ENCODE peak calls at places on chromosome 12, in eight cellular contexts. S, V, W, L, I, Z, E and T are unnamed samples.

GRCh38 chr12:118337194-118337838 is 35.4 kb downstream of the TAOK3 start:
- DNase-seq in S (no peak), W (no peak), L (no peak), V (no peak), E (no peak), I (no peak), Z (peak; percentile 81), T (no peak)

GRCh38 chr12:103547929-103548328 is 39.1 kb upstream of the STAB2 start:
- DNase-seq in Z (no peak), E (no peak), S (no peak), V (no peak), W (no peak), L (no peak), I (no peak), T (no peak)

GRCh38 chr12:51324953-51325352 is 979 bp upstream of the BIN2 start:
- DNase-seq in S (no peak), Z (no peak), W (no peak), V (no peak), E (no peak), I (no peak), L (no peak), T (peak; percentile 35)

GRCh38 chr12:13692332-13692731 is 289.1 kb downstream of the GRIN2B start:
- DNase-seq in E (no peak), I (no peak), S (no peak), W (no peak), L (no peak), Z (no peak), V (no peak), T (no peak)

GRCh38 chr12:18428416-18428815 is 167.1 kb downstream of the PIK3C2G start:
- DNase-seq in I (no peak), S (no peak), V (no peak), E (no peak), Z (no peak), L (no peak), W (no peak), T (peak; percentile 48)

GRCh38 chr12:43312991-43313505 is 239.0 kb downstream of the ADAMTS20 start:
- DNase-seq in V (no peak), Z (no peak), W (no peak), S (no peak), L (no peak), E (no peak), I (no peak), T (no peak)

GRCh38 chr12:115408642-115409041 is 724.7 kb upstream of the TBX3 start:
- DNase-seq in E (no peak), S (no peak), Z (no peak), L (no peak), W (no peak), V (no peak), I (no peak), T (no peak)

GRCh38 chr12:92396647-92397258 is 251.1 kb upstream of the BTG1 start:
- DNase-seq in V (no peak), S (no peak), I (no peak), L (no peak), E (no peak), Z (peak; percentile 58), W (no peak), T (peak; percentile 96)

GRCh38 chr12:71566655-71567054 is 97.0 kb downstream of the ZFC3H1 start:
- DNase-seq in Z (no peak), S (no peak), L (no peak), W (no peak), I (no peak), E (no peak), V (no peak), T (no peak)

GRCh38 chr12:92604786-92605185 is 98.0 kb upstream of the PLEKHG7 start:
- DNase-seq in S (no peak), W (no peak), Z (no peak), L (no peak), V (no peak), I (no peak), E (no peak), T (no peak)

GRCh38 chr12:16950041-16950677 is 344.2 kb upstream of the LMO3 start:
- DNase-seq in I (no peak), S (no peak), L (no peak), E (no peak), W (no peak), Z (no peak), V (peak; percentile 36), T (no peak)

GRCh38 chr12:92488735-92489134 is 214.1 kb upstream of the PLEKHG7 start:
- DNase-seq in E (no peak), I (no peak), S (no peak), W (no peak), V (no peak), L (no peak), Z (no peak), T (no peak)

GRCh38 chr12:104456417-104456949 is at the start of gene CHST11:
- DNase-seq in V (peak; percentile 92), I (peak; percentile 86), E (peak; percentile 78), W (peak; percentile 48), L (peak; percentile 96), Z (peak; percentile 79), S (peak; percentile 79), T (peak; percentile 68)

GRCh38 chr12:54933381-54933780 is 51.2 kb downstream of the TESPA1 start:
- DNase-seq in E (no peak), I (no peak), Z (peak; percentile 20), S (no peak), W (no peak), V (no peak), L (no peak), T (peak; percentile 90)

GRCh38 chr12:93645702-93646101 is 31.5 kb upstream of the CRADD start:
- DNase-seq in I (no peak), Z (peak; percentile 71), S (no peak), E (no peak), W (no peak), L (no peak), V (no peak), T (peak; percentile 46)

GRCh38 chr12:78338054-78338785 is 507.5 kb downstream of the NAV3 start:
- DNase-seq in L (no peak), Z (no peak), I (no peak), S (no peak), E (no peak), V (no peak), W (no peak), T (no peak)

GRCh38 chr12:22477166-22477893 is 67.0 kb downstream of the C2CD5 start:
- DNase-seq in L (no peak), V (no peak), Z (peak; percentile 85), S (no peak), I (no peak), W (no peak), E (no peak), T (peak; percentile 9)

DNA sequence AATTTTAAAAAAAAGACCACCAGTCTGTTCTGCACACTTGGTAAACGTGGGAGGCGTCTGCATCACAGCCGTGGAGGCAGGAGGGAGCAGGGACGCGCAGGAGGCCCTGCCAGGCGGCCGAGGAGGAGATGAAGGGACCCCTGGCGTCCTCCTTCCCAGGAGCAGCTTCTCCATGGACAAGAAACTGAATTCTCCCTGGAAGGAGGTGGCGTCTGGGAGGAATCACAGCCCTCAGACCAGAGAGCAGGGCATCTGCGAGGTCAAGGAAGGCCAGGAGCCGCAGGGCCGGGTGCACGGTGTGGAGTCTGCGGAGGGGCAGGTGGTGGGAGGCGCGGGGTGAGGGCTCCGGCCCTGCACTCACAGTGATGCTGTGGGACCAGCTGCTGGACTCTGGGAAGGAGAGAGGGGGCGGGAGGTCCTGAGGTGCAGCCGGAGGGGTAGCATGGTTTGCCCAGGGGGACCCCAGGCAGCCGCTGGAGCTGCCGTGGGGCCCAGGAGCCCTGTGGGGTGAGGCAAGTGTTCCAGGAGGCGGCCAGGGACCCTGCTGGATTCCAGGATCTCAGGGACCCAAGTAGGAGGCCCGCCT is 73.5 kb upstream of the GALNT9 start:
- DNase-seq in Z (no peak), S (peak; percentile 11), L (no peak), I (peak; percentile 2), V (no peak), E (no peak), W (no peak), T (no peak)
- H3K27me3 ChIP-seq in Z (peaks cover 18% of the 10 kb centered on the region), S (no peaks in the 10 kb centered on the region), L (no peaks in the 10 kb centered on the region), I (peaks cover 96% of the 10 kb centered on the region), V (peaks cover 89% of the 10 kb centered on the region), E (peaks cover 40% of the 10 kb centered on the region), W (no peaks in the 10 kb centered on the region), T (peaks cover 7% of the 10 kb centered on the region)

GRCh38 chr12:120962487-120963054 is 15.8 kb upstream of the HNF1A start:
- DNase-seq in W (no peak), E (no peak), L (no peak), I (no peak), Z (peak; percentile 5), S (no peak), V (no peak), T (peak; percentile 99)

GRCh38 chr12:120964298-120964697 is 14.0 kb upstream of the HNF1A start:
- DNase-seq in V (no peak), I (no peak), Z (no peak), E (no peak), L (no peak), S (no peak), W (no peak), T (no peak)

GRCh38 chr12:120965125-120965524 is 13.2 kb upstream of the HNF1A start:
- DNase-seq in Z (no peak), W (no peak), L (no peak), E (no peak), I (no peak), S (no peak), V (no peak), T (no peak)

GRCh38 chr12:120961604-120962486 is 16.5 kb upstream of the HNF1A start:
- DNase-seq in V (peak; percentile 23), Z (no peak), I (peak; percentile 35), E (no peak), S (peak; percentile 73), W (no peak), L (no peak), T (peak; percentile 54)

GRCh38 chr12:120965534-120966091 is 12.7 kb upstream of the HNF1A start:
- DNase-seq in E (no peak), V (no peak), W (no peak), I (no peak), L (no peak), Z (no peak), S (no peak), T (no peak)
- H3K27me3 ChIP-seq in E (no peaks in the 10 kb centered on the region), V (no peaks in the 10 kb centered on the region), W (no peaks in the 10 kb centered on the region), I (no peaks in the 10 kb centered on the region), L (no peaks in the 10 kb centered on the region), Z (peaks cover 17% of the 10 kb centered on the region), S (no peaks in the 10 kb centered on the region), T (no peaks in the 10 kb centered on the region)

GRCh38 chr12:129870146-129870545 is 33.7 kb downstream of the TMEM132D start:
- DNase-seq in Z (no peak), V (no peak), I (no peak), S (no peak), W (no peak), E (no peak), L (no peak), T (no peak)
- H3K27me3 ChIP-seq in Z (no peaks in the 10 kb centered on the region), V (peaks cover 10% of the 10 kb centered on the region), I (peaks cover 33% of the 10 kb centered on the region), S (no peaks in the 10 kb centered on the region), W (no peaks in the 10 kb centered on the region), E (no peaks in the 10 kb centered on the region), L (no peaks in the 10 kb centered on the region), T (no peaks in the 10 kb centered on the region)

DNA sequence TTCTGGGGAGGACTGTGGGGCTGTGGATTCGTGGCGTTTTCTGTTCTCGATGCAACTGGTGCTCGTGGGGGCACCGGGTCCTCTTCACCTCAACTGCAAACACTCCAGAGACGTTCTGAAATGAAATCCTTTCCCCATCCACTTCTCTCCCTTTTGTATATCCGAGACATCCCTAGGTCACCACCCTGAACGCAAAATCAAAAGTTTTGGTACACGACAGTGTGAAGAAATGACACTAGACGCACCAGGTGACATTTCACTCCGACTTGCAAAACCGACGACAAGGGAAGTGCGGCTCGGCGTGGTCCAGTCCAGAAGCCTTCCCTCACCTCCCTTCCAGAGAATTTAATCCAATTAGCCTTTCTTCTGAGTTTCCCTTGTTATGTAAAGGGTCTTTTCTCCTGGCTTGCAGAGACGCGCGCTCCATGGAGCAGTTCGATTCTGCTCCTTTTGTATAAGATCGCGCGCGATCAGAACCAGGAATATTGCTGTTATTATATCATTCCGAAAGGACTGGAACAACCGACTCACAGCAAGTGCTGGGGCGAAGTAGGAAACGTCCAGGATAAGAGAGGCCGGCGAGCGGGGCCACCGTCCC is 2.5 kb downstream of the RFX4 start:
- DNase-seq in S (no peak), E (no peak), W (no peak), I (no peak), L (no peak), Z (no peak), V (no peak), T (no peak)
- H3K27me3 ChIP-seq in S (peaks cover 20% of the 10 kb centered on the region), E (peaks cover 96% of the 10 kb centered on the region), W (peaks cover 16% of the 10 kb centered on the region), I (peaks cover 100% of the 10 kb centered on the region), L (no peaks in the 10 kb centered on the region), Z (peaks cover 83% of the 10 kb centered on the region), V (peaks cover 93% of the 10 kb centered on the region), T (peaks cover 71% of the 10 kb centered on the region)